ENCODE peak calls at places on chromosomes 3 and 15, in six cellular contexts. M is AG04450, J is progenitor cell of endocrine pancreas, P is fibroblast of the aortic adventitia, T is tibial nerve, X is A549. N is an unnamed sample.

GRCh38 chr3:4309476-4310121 is 6.4 kb downstream of the SETMAR start:
- DNase-seq in M (no peak), J (no peak), P (no peak), T (no peak), X (no peak), N (no peak)

GRCh38 chr3:39548282-39548681 is 80.8 kb downstream of the MOBP start:
- DNase-seq in M (no peak), J (no peak), P (no peak), T (no peak), X (no peak), N (no peak)

GRCh38 chr3:30986551-30986950 is 92.1 kb upstream of the GADL1 start:
- DNase-seq in M (no peak), J (no peak), P (no peak), T (no peak), X (no peak), N (no peak)

GRCh38 chr3:55897573-55898224 is 410.6 kb upstream of the WNT5A start:
- DNase-seq in M (no peak), J (no peak), P (no peak), T (no peak), X (no peak), N (no peak)

GRCh38 chr15:71547066-71547465 is 263.3 kb upstream of the NR2E3 start:
- DNase-seq in M (no peak), J (no peak), P (no peak), T (peak; percentile 34), X (no peak), N (peak; percentile 50)

GRCh38 chr15:68788265-68788624 is 32.5 kb downstream of the ANP32A start:
- DNase-seq in M (no peak), J (no peak), P (no peak), T (no peak), X (no peak), N (no peak)

GRCh38 chr3:52873433-52874159 is 23.8 kb downstream of the STIMATE start:
- DNase-seq in M (peak; percentile 49), J (no peak), P (peak; percentile 88), T (no peak), X (no peak), N (no peak)

GRCh38 chr3:44125882-44126281 is 115.8 kb upstream of the TOPAZ1 start:
- DNase-seq in M (no peak), J (no peak), P (peak; percentile 87), T (no peak), X (no peak), N (no peak)

GRCh38 chr3:149258714-149259113 is 37.1 kb upstream of the CP start:
- DNase-seq in M (no peak), J (no peak), P (no peak), T (no peak), X (no peak), N (no peak)

GRCh38 chr3:186400677-186401076 is 38.6 kb upstream of the DGKG start:
- DNase-seq in M (no peak), J (no peak), P (no peak), T (no peak), X (no peak), N (no peak)

GRCh38 chr3:72042397-72043211 is 257.7 kb upstream of the PROK2 start:
- DNase-seq in M (no peak), J (no peak), P (peak; percentile 68), T (no peak), X (no peak), N (no peak)

GRCh38 chr3:72872183-72872582 is 15.7 kb upstream of the GXYLT2 start:
- DNase-seq in M (no peak), J (no peak), P (peak; percentile 79), T (no peak), X (no peak), N (no peak)

GRCh38 chr15:71092056-71092600 is 23.1 kb upstream of the THSD4 start:
- DNase-seq in M (no peak), J (no peak), P (no peak), T (no peak), X (no peak), N (no peak)

GRCh38 chr3:105916767-105917166 is 48.0 kb upstream of the CBLB start:
- DNase-seq in M (no peak), J (no peak), P (no peak), T (no peak), X (no peak), N (no peak)

GRCh38 chr15:83449928-83450501 is 2.9 kb downstream of the SH3GL3 start:
- DNase-seq in M (no peak), J (no peak), P (peak; percentile 45), T (no peak), X (no peak), N (no peak)

GRCh38 chr3:63762180-63762579 is 56.9 kb upstream of the C3orf49 start:
- DNase-seq in M (no peak), J (no peak), P (peak; percentile 80), T (no peak), X (no peak), N (no peak)

GRCh38 chr3:46709721-46710120 is 7.9 kb downstream of the PRSS50 start:
- DNase-seq in M (no peak), J (no peak), P (no peak), T (no peak), X (no peak), N (no peak)

GRCh38 chr3:119747355-119747754 is 34.5 kb upstream of the NR1I2 start:
- DNase-seq in M (no peak), J (no peak), P (peak; percentile 41), T (no peak), X (no peak), N (no peak)

GRCh38 chr3:58112185-58112535 is 98.6 kb downstream of the DNASE1L3 start:
- DNase-seq in M (no peak), J (no peak), P (no peak), T (no peak), X (no peak), N (no peak)

GRCh38 chr3:149790265-149790664 is 2.1 kb downstream of the ANKUB1 start:
- DNase-seq in M (no peak), J (no peak), P (peak; percentile 45), T (no peak), X (no peak), N (no peak)

GRCh38 chr15:67358812-67359211 is 104.2 kb downstream of the IQCH start:
- DNase-seq in M (no peak), J (no peak), P (no peak), T (no peak), X (no peak), N (no peak)

GRCh38 chr15:72236381-72237285 is 5.6 kb upstream of the PKM start:
- DNase-seq in M (no peak), J (no peak), P (peak; percentile 6), T (no peak), X (no peak), N (no peak)

GRCh38 chr3:115626711-115627110 is 3.4 kb downstream of the GAP43 start:
- DNase-seq in M (no peak), J (no peak), P (no peak), T (no peak), X (no peak), N (no peak)

GRCh38 chr3:109643590-109643989 is 306.2 kb upstream of the DPPA4 start:
- DNase-seq in M (no peak), J (no peak), P (peak; percentile 9), T (no peak), X (peak; percentile 56), N (no peak)

GRCh38 chr3:18234717-18235335 is 190.3 kb downstream of the SATB1 start:
- DNase-seq in M (no peak), J (no peak), P (peak; percentile 72), T (no peak), X (no peak), N (no peak)

GRCh38 chr3:23888617-23889228 is 28.1 kb downstream of the NKIRAS1 start:
- DNase-seq in M (no peak), J (no peak), P (peak; percentile 76), T (peak; percentile 71), X (no peak), N (no peak)

GRCh38 chr3:94009612-94010011 is 18.8 kb downstream of the STX19 start:
- DNase-seq in M (no peak), J (no peak), P (no peak), T (no peak), X (no peak), N (no peak)

GRCh38 chr3:134333522-134334181 is 40.6 kb downstream of the AMOTL2 start:
- DNase-seq in M (no peak), J (no peak), P (peak; percentile 91), T (no peak), X (no peak), N (no peak)

GRCh38 chr3:172129868-172130751 is 90.7 kb downstream of the FNDC3B start:
- DNase-seq in M (peak; percentile 96), J (no peak), P (peak; percentile 100), T (peak; percentile 92), X (peak; percentile 84), N (no peak)
- TF ChIP-seq CTCF in M (no peak), J (no peak), P (no peak), T (no peak), X (no peak), N (no peak)

DNA sequence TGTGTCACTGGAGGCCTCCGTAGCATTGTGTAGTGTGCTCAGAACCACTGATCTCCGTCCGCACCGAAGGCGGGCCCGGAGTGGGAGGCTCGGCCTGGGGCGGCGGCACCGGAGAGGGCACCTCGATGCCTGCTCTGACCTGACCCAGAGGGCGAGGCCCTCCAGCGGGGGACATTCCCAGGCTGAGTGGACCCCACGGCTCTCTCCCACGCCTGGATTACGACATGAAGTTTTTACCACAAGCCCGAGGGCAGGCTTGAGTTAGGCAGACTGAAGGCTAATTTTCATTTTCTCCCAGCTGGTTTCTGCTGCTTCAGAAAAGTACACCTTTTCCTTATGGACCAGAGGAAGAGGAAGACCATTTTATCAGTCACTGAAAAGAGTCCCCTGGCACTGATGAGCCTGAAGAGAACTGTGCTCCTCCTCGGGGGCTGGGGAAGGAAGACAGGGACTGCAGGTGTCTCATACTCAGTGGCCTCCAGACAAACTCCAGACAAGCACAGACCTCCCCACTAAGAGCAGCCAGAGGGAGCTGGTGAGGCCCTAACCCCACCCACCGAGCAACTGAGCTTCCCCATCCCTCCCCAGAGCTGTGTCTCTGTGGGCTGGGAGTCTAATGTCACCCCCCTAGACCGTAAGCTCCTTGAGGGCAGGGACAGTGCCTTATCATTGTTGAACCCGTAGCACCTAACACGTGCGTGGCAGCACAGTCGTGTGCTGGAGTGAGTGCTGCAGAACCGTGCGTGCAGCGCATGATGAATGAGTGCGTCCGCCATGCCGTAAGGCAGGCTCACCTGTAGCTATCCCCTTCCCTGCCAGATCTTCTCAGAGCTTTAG is 74.5 kb upstream of the BLM start:
- DNase-seq in M (no peak), J (no peak), P (no peak), T (no peak), X (no peak), N (no peak)
- TF ChIP-seq CTCF in M (no peak), J (no peak), P (no peak), T (no peak), X (no peak), N (no peak)

GRCh38 chr15:38793181-38793580 is 228.6 kb upstream of the RASGRP1 start:
- DNase-seq in M (no peak), J (no peak), P (no peak), T (no peak), X (no peak), N (no peak)
- TF ChIP-seq CTCF in M (no peak), J (no peak), P (no peak), T (no peak), X (no peak), N (no peak)

DNA sequence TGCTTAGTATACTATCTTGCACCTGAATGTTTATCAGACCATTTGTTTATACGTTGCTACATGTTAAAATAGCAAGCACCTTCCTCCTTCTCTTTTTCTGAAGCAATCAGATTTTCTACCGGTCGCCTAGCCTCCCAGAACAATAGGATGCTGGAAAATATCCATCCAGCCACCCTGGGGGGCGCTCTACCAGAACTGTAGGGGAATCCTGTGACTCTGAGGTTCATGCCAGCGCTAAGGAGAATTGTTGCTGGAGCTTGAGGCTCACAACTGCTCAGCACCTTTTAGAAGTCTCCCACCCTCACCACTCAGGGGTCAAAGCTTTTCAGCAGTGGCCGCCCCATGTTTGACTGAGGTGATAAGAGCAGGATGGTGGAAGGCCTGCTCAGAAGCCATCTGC is 27.5 kb downstream of the SQOR start:
- DNase-seq in M (no peak), J (no peak), P (no peak), T (no peak), X (no peak), N (no peak)
- TF ChIP-seq CTCF in M (no peak), J (peak; percentile 39), P (no peak), T (no peak), X (no peak), N (no peak)

N was measured in mesothelial cell of epicardium.